ENCODE peak calls at places on chromosomes 16 and 17, in seven cellular contexts. One of them, this sample, is unnamed.

GRCh38 chr16:58462997-58463891 is 36.7 kb upstream of the NDRG4 start:
- DNase-seq in upper lobe of right lung: no peak
- DNase-seq in germinal center: peak
- DNase-seq in activated T-cell treated with anti-CD3 and anti-CD28 coated beads for 1 hour: no peak
- DNase-seq in PC-3: no peak
- DNase-seq in NCI-H1436: peak
- DNase-seq in stimulated activated CD8-positive, alpha-beta memory T cell treated with anti-CD3 and anti-CD28 coated beads, Interleukin-7, amount 100 ng/mL, for 1 hour: no peak
- DNase-seq in this sample: no peak

GRCh38 chr17:67647482-67647881 is 70.3 kb upstream of the NOL11 start:
- DNase-seq in upper lobe of right lung: no peak
- DNase-seq in germinal center: no peak
- DNase-seq in activated T-cell treated with anti-CD3 and anti-CD28 coated beads for 1 hour: no peak
- DNase-seq in PC-3: no peak
- DNase-seq in NCI-H1436: no peak
- DNase-seq in stimulated activated CD8-positive, alpha-beta memory T cell treated with anti-CD3 and anti-CD28 coated beads, Interleukin-7, amount 100 ng/mL, for 1 hour: no peak
- DNase-seq in this sample: no peak

GRCh38 chr16:19874816-19875546 is 9.7 kb downstream of the GPRC5B start:
- DNase-seq in upper lobe of right lung: no peak
- DNase-seq in germinal center: no peak
- DNase-seq in activated T-cell treated with anti-CD3 and anti-CD28 coated beads for 1 hour: no peak
- DNase-seq in PC-3: no peak
- DNase-seq in NCI-H1436: no peak
- DNase-seq in stimulated activated CD8-positive, alpha-beta memory T cell treated with anti-CD3 and anti-CD28 coated beads, Interleukin-7, amount 100 ng/mL, for 1 hour: no peak
- DNase-seq in this sample: no peak

GRCh38 chr17:76672270-76672851 is 28.8 kb upstream of the ST6GALNAC1 start:
- DNase-seq in upper lobe of right lung: no peak
- DNase-seq in germinal center: no peak
- DNase-seq in activated T-cell treated with anti-CD3 and anti-CD28 coated beads for 1 hour: no peak
- DNase-seq in PC-3: peak
- DNase-seq in NCI-H1436: no peak
- DNase-seq in stimulated activated CD8-positive, alpha-beta memory T cell treated with anti-CD3 and anti-CD28 coated beads, Interleukin-7, amount 100 ng/mL, for 1 hour: no peak
- DNase-seq in this sample: no peak

GRCh38 chr16:85615014-85615851 is 2.1 kb downstream of the GSE1 start:
- DNase-seq in upper lobe of right lung: peak
- DNase-seq in germinal center: no peak
- DNase-seq in activated T-cell treated with anti-CD3 and anti-CD28 coated beads for 1 hour: peak
- DNase-seq in PC-3: peak
- DNase-seq in NCI-H1436: no peak
- DNase-seq in stimulated activated CD8-positive, alpha-beta memory T cell treated with anti-CD3 and anti-CD28 coated beads, Interleukin-7, amount 100 ng/mL, for 1 hour: peak
- DNase-seq in this sample: peak

GRCh38 chr17:37051839-37052238 is 103.1 kb downstream of the AATF start:
- DNase-seq in upper lobe of right lung: no peak
- DNase-seq in germinal center: no peak
- DNase-seq in activated T-cell treated with anti-CD3 and anti-CD28 coated beads for 1 hour: no peak
- DNase-seq in PC-3: no peak
- DNase-seq in NCI-H1436: no peak
- DNase-seq in stimulated activated CD8-positive, alpha-beta memory T cell treated with anti-CD3 and anti-CD28 coated beads, Interleukin-7, amount 100 ng/mL, for 1 hour: no peak
- DNase-seq in this sample: no peak

GRCh38 chr17:2419526-2419925 is 18.7 kb upstream of the MNT start:
- DNase-seq in upper lobe of right lung: peak
- DNase-seq in germinal center: no peak
- DNase-seq in activated T-cell treated with anti-CD3 and anti-CD28 coated beads for 1 hour: no peak
- DNase-seq in PC-3: no peak
- DNase-seq in NCI-H1436: no peak
- DNase-seq in stimulated activated CD8-positive, alpha-beta memory T cell treated with anti-CD3 and anti-CD28 coated beads, Interleukin-7, amount 100 ng/mL, for 1 hour: no peak
- DNase-seq in this sample: no peak

GRCh38 chr17:41655611-41656111 is 31.3 kb upstream of the KRT17 start:
- DNase-seq in upper lobe of right lung: peak
- DNase-seq in germinal center: no peak
- DNase-seq in activated T-cell treated with anti-CD3 and anti-CD28 coated beads for 1 hour: no peak
- DNase-seq in PC-3: peak
- DNase-seq in NCI-H1436: no peak
- DNase-seq in stimulated activated CD8-positive, alpha-beta memory T cell treated with anti-CD3 and anti-CD28 coated beads, Interleukin-7, amount 100 ng/mL, for 1 hour: no peak
- DNase-seq in this sample: peak

GRCh38 chr17:65278050-65278819 is 141.1 kb downstream of the RGS9 start:
- DNase-seq in upper lobe of right lung: no peak
- DNase-seq in germinal center: peak
- DNase-seq in activated T-cell treated with anti-CD3 and anti-CD28 coated beads for 1 hour: peak
- DNase-seq in PC-3: peak
- DNase-seq in NCI-H1436: no peak
- DNase-seq in stimulated activated CD8-positive, alpha-beta memory T cell treated with anti-CD3 and anti-CD28 coated beads, Interleukin-7, amount 100 ng/mL, for 1 hour: peak
- DNase-seq in this sample: peak

GRCh38 chr16:81956213-81956948 is 54.9 kb downstream of the SDR42E1 start:
- DNase-seq in upper lobe of right lung: peak
- DNase-seq in germinal center: no peak
- DNase-seq in activated T-cell treated with anti-CD3 and anti-CD28 coated beads for 1 hour: no peak
- DNase-seq in PC-3: no peak
- DNase-seq in NCI-H1436: no peak
- DNase-seq in stimulated activated CD8-positive, alpha-beta memory T cell treated with anti-CD3 and anti-CD28 coated beads, Interleukin-7, amount 100 ng/mL, for 1 hour: no peak
- DNase-seq in this sample: no peak

GRCh38 chr17:81057079-81057730 is 22.3 kb downstream of the BAIAP2 start:
- DNase-seq in upper lobe of right lung: peak
- DNase-seq in germinal center: no peak
- DNase-seq in activated T-cell treated with anti-CD3 and anti-CD28 coated beads for 1 hour: no peak
- DNase-seq in PC-3: peak
- DNase-seq in NCI-H1436: no peak
- DNase-seq in stimulated activated CD8-positive, alpha-beta memory T cell treated with anti-CD3 and anti-CD28 coated beads, Interleukin-7, amount 100 ng/mL, for 1 hour: no peak
- DNase-seq in this sample: peak

GRCh38 chr17:27807567-27808470 is 7.5 kb upstream of the NOS2 start:
- DNase-seq in upper lobe of right lung: no peak
- DNase-seq in germinal center: peak
- DNase-seq in activated T-cell treated with anti-CD3 and anti-CD28 coated beads for 1 hour: peak
- DNase-seq in PC-3: no peak
- DNase-seq in NCI-H1436: peak
- DNase-seq in stimulated activated CD8-positive, alpha-beta memory T cell treated with anti-CD3 and anti-CD28 coated beads, Interleukin-7, amount 100 ng/mL, for 1 hour: peak
- DNase-seq in this sample: peak

This sample was measured in mucosa of descending colon.